ENCODE peak calls at places on chromosome 9, in ten cellular contexts. One of them, this sample, is unnamed.

GRCh38 chr9:137281345-137282116 is 4.0 kb downstream of the TOR4A start:
- DNase-seq in WERI-Rb-1: no peak
- DNase-seq in GM12864: no peak
- DNase-seq in right lobe of liver: no peak
- DNase-seq in astrocyte of the cerebellum: no peak
- DNase-seq in tibial artery: no peak
- DNase-seq in astrocyte of the spinal cord: no peak
- DNase-seq in lung: no peak
- DNase-seq in fibroblast of mammary gland: no peak
- DNase-seq in DND-41: no peak
- DNase-seq in this sample: no peak

GRCh38 chr9:113958556-113958955 is 82.4 kb downstream of the ZNF618 start:
- DNase-seq in WERI-Rb-1: no peak
- DNase-seq in GM12864: no peak
- DNase-seq in right lobe of liver: no peak
- DNase-seq in astrocyte of the cerebellum: no peak
- DNase-seq in tibial artery: no peak
- DNase-seq in astrocyte of the spinal cord: no peak
- DNase-seq in lung: no peak
- DNase-seq in fibroblast of mammary gland: no peak
- DNase-seq in DND-41: no peak
- DNase-seq in this sample: no peak

GRCh38 chr9:21286654-21287053 is 18.5 kb downstream of the IFNA5 start:
- DNase-seq in WERI-Rb-1: no peak
- DNase-seq in GM12864: no peak
- DNase-seq in right lobe of liver: no peak
- DNase-seq in astrocyte of the cerebellum: no peak
- DNase-seq in tibial artery: no peak
- DNase-seq in astrocyte of the spinal cord: no peak
- DNase-seq in lung: no peak
- DNase-seq in fibroblast of mammary gland: no peak
- DNase-seq in DND-41: no peak
- DNase-seq in this sample: no peak

GRCh38 chr9:26296910-26297309 is 595.7 kb downstream of the CAAP1 start:
- DNase-seq in WERI-Rb-1: no peak
- DNase-seq in GM12864: no peak
- DNase-seq in right lobe of liver: no peak
- DNase-seq in astrocyte of the cerebellum: peak; percentile 12
- DNase-seq in tibial artery: no peak
- DNase-seq in astrocyte of the spinal cord: peak; percentile 43
- DNase-seq in lung: no peak
- DNase-seq in fibroblast of mammary gland: peak; percentile 28
- DNase-seq in DND-41: no peak
- DNase-seq in this sample: peak; percentile 60

GRCh38 chr9:122367779-122368460 is 2.9 kb upstream of the PTGS1 start:
- DNase-seq in WERI-Rb-1: no peak
- DNase-seq in GM12864: no peak
- DNase-seq in right lobe of liver: no peak
- DNase-seq in astrocyte of the cerebellum: no peak
- DNase-seq in tibial artery: no peak
- DNase-seq in astrocyte of the spinal cord: no peak
- DNase-seq in lung: no peak
- DNase-seq in fibroblast of mammary gland: no peak
- DNase-seq in DND-41: no peak
- DNase-seq in this sample: no peak

GRCh38 chr9:86202338-86202882 is 57.0 kb downstream of the C9orf153 start:
- DNase-seq in WERI-Rb-1: peak; percentile 15
- DNase-seq in GM12864: peak; percentile 13
- DNase-seq in right lobe of liver: no peak
- DNase-seq in astrocyte of the cerebellum: peak; percentile 9
- DNase-seq in tibial artery: no peak
- DNase-seq in astrocyte of the spinal cord: peak; percentile 61
- DNase-seq in lung: no peak
- DNase-seq in fibroblast of mammary gland: peak; percentile 62
- DNase-seq in DND-41: peak; percentile 20
- DNase-seq in this sample: peak; percentile 63

GRCh38 chr9:2524601-2525000 is 97.0 kb upstream of the VLDLR start:
- DNase-seq in WERI-Rb-1: no peak
- DNase-seq in GM12864: no peak
- DNase-seq in right lobe of liver: no peak
- DNase-seq in astrocyte of the cerebellum: no peak
- DNase-seq in tibial artery: no peak
- DNase-seq in astrocyte of the spinal cord: no peak
- DNase-seq in lung: no peak
- DNase-seq in fibroblast of mammary gland: no peak
- DNase-seq in DND-41: no peak
- DNase-seq in this sample: no peak

GRCh38 chr9:69027355-69028097 is 8.0 kb upstream of the FXN start:
- DNase-seq in WERI-Rb-1: peak; percentile 35
- DNase-seq in GM12864: peak; percentile 26
- DNase-seq in right lobe of liver: no peak
- DNase-seq in astrocyte of the cerebellum: no peak
- DNase-seq in tibial artery: no peak
- DNase-seq in astrocyte of the spinal cord: peak; percentile 43
- DNase-seq in lung: no peak
- DNase-seq in fibroblast of mammary gland: peak; percentile 54
- DNase-seq in DND-41: peak; percentile 29
- DNase-seq in this sample: peak; percentile 67

GRCh38 chr9:36118201-36118600 is 18.3 kb upstream of the GLIPR2 start:
- DNase-seq in WERI-Rb-1: no peak
- DNase-seq in GM12864: no peak
- DNase-seq in right lobe of liver: no peak
- DNase-seq in astrocyte of the cerebellum: no peak
- DNase-seq in tibial artery: no peak
- DNase-seq in astrocyte of the spinal cord: no peak
- DNase-seq in lung: no peak
- DNase-seq in fibroblast of mammary gland: no peak
- DNase-seq in DND-41: no peak
- DNase-seq in this sample: no peak

GRCh38 chr9:126348911-126349550 is 22.4 kb downstream of the MVB12B start:
- DNase-seq in WERI-Rb-1: no peak
- DNase-seq in GM12864: no peak
- DNase-seq in right lobe of liver: no peak
- DNase-seq in astrocyte of the cerebellum: no peak
- DNase-seq in tibial artery: no peak
- DNase-seq in astrocyte of the spinal cord: no peak
- DNase-seq in lung: no peak
- DNase-seq in fibroblast of mammary gland: no peak
- DNase-seq in DND-41: no peak
- DNase-seq in this sample: no peak

GRCh38 chr9:86369810-86370209 is 15.6 kb upstream of the TUT7 start:
- DNase-seq in WERI-Rb-1: no peak
- DNase-seq in GM12864: no peak
- DNase-seq in right lobe of liver: no peak
- DNase-seq in astrocyte of the cerebellum: no peak
- DNase-seq in tibial artery: no peak
- DNase-seq in astrocyte of the spinal cord: no peak
- DNase-seq in lung: no peak
- DNase-seq in fibroblast of mammary gland: peak; percentile 31
- DNase-seq in DND-41: no peak
- DNase-seq in this sample: peak; percentile 70

GRCh38 chr9:106980551-106981101 is 117.7 kb downstream of the ZNF462 start:
- DNase-seq in WERI-Rb-1: no peak
- DNase-seq in GM12864: no peak
- DNase-seq in right lobe of liver: no peak
- DNase-seq in astrocyte of the cerebellum: no peak
- DNase-seq in tibial artery: no peak
- DNase-seq in astrocyte of the spinal cord: peak; percentile 24
- DNase-seq in lung: no peak
- DNase-seq in fibroblast of mammary gland: peak; percentile 56
- DNase-seq in DND-41: no peak
- DNase-seq in this sample: peak; percentile 10

GRCh38 chr9:22210262-22210661 is 201.2 kb upstream of the CDKN2B start:
- DNase-seq in WERI-Rb-1: no peak
- DNase-seq in GM12864: no peak
- DNase-seq in right lobe of liver: no peak
- DNase-seq in astrocyte of the cerebellum: no peak
- DNase-seq in tibial artery: no peak
- DNase-seq in astrocyte of the spinal cord: no peak
- DNase-seq in lung: no peak
- DNase-seq in fibroblast of mammary gland: peak; percentile 37
- DNase-seq in DND-41: no peak
- DNase-seq in this sample: no peak

DNA sequence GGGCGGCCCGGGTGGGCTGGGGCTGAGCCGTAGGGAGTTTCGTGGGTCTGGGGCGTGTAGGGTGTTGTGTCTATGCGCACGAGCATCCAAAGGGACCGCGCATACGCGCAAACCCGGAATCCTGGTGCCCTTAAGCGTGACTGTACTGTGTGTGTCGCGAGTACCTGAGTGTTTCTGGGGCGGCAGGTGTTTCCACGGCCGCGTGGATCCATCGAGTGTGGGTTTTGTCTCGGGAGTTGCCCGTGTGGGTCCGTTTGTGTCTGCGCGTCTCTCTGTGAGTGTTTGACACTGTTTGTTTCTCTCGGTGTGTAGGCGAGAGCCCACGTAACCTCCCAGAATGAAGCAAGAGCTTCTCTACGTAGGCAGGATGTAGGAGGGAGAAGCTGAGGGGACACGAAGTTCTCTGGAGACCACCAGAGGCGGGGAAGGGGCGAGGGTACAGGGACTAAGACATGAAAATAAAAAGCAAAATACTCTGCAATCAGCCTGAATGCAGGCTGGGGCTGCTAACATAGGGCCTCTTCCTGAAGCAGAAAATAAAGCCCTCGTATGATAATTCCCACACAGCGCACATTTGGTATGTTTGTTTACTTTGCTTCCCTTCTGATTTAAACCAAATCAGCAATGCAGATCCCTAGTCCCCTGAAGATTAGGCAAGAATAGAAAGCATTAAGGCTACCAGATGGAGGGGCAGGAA is 583 bp upstream of the BRINP1 start:
- DNase-seq in WERI-Rb-1: no peak
- DNase-seq in GM12864: no peak
- DNase-seq in right lobe of liver: no peak
- DNase-seq in astrocyte of the cerebellum: no peak
- DNase-seq in tibial artery: no peak
- DNase-seq in astrocyte of the spinal cord: no peak
- DNase-seq in lung: no peak
- DNase-seq in fibroblast of mammary gland: peak; percentile 3
- DNase-seq in DND-41: no peak
- DNase-seq in this sample: no peak
- H3K4me3 ChIP-seq in WERI-Rb-1: peak overlapping the region; percentile 69
- H3K4me3 ChIP-seq in GM12864: no peak overlapping the region
- H3K4me3 ChIP-seq in right lobe of liver: peak overlapping the region; percentile 42
- H3K4me3 ChIP-seq in astrocyte of the cerebellum: peak overlapping the region; percentile 48
- H3K4me3 ChIP-seq in tibial artery: peak overlapping the region; percentile 29
- H3K4me3 ChIP-seq in astrocyte of the spinal cord: peak overlapping the region; percentile 25
- H3K4me3 ChIP-seq in lung: no peak overlapping the region
- H3K4me3 ChIP-seq in fibroblast of mammary gland: no peak overlapping the region
- H3K4me3 ChIP-seq in DND-41: no peak overlapping the region
- H3K4me3 ChIP-seq in this sample: no peak overlapping the region

GRCh38 chr9:127559247-127559680 is 52.8 kb upstream of the STXBP1 start:
- DNase-seq in WERI-Rb-1: no peak
- DNase-seq in GM12864: no peak
- DNase-seq in right lobe of liver: no peak
- DNase-seq in astrocyte of the cerebellum: no peak
- DNase-seq in tibial artery: no peak
- DNase-seq in astrocyte of the spinal cord: no peak
- DNase-seq in lung: no peak
- DNase-seq in fibroblast of mammary gland: no peak
- DNase-seq in DND-41: no peak
- DNase-seq in this sample: no peak

GRCh38 chr9:127557998-127558546 is 54.0 kb upstream of the STXBP1 start:
- DNase-seq in WERI-Rb-1: no peak
- DNase-seq in GM12864: no peak
- DNase-seq in right lobe of liver: no peak
- DNase-seq in astrocyte of the cerebellum: no peak
- DNase-seq in tibial artery: no peak
- DNase-seq in astrocyte of the spinal cord: no peak
- DNase-seq in lung: no peak
- DNase-seq in fibroblast of mammary gland: no peak
- DNase-seq in DND-41: no peak
- DNase-seq in this sample: no peak

GRCh38 chr9:127557466-127557869 is 54.6 kb upstream of the STXBP1 start:
- DNase-seq in WERI-Rb-1: no peak
- DNase-seq in GM12864: no peak
- DNase-seq in right lobe of liver: no peak
- DNase-seq in astrocyte of the cerebellum: no peak
- DNase-seq in tibial artery: no peak
- DNase-seq in astrocyte of the spinal cord: peak; percentile 57
- DNase-seq in lung: no peak
- DNase-seq in fibroblast of mammary gland: peak; percentile 35
- DNase-seq in DND-41: peak; percentile 64
- DNase-seq in this sample: peak; percentile 59

GRCh38 chr9:127556871-127557270 is 55.2 kb upstream of the STXBP1 start:
- DNase-seq in WERI-Rb-1: no peak
- DNase-seq in GM12864: no peak
- DNase-seq in right lobe of liver: no peak
- DNase-seq in astrocyte of the cerebellum: no peak
- DNase-seq in tibial artery: no peak
- DNase-seq in astrocyte of the spinal cord: no peak
- DNase-seq in lung: no peak
- DNase-seq in fibroblast of mammary gland: no peak
- DNase-seq in DND-41: no peak
- DNase-seq in this sample: no peak

GRCh38 chr9:127558581-127559246 is 53.4 kb upstream of the STXBP1 start:
- DNase-seq in WERI-Rb-1: no peak
- DNase-seq in GM12864: no peak
- DNase-seq in right lobe of liver: no peak
- DNase-seq in astrocyte of the cerebellum: no peak
- DNase-seq in tibial artery: no peak
- DNase-seq in astrocyte of the spinal cord: no peak
- DNase-seq in lung: no peak
- DNase-seq in fibroblast of mammary gland: no peak
- DNase-seq in DND-41: no peak
- DNase-seq in this sample: no peak
- H3K4me3 ChIP-seq in WERI-Rb-1: no peak overlapping the region
- H3K4me3 ChIP-seq in GM12864: no peak overlapping the region
- H3K4me3 ChIP-seq in right lobe of liver: no peak overlapping the region
- H3K4me3 ChIP-seq in astrocyte of the cerebellum: no peak overlapping the region
- H3K4me3 ChIP-seq in tibial artery: no peak overlapping the region
- H3K4me3 ChIP-seq in astrocyte of the spinal cord: no peak overlapping the region
- H3K4me3 ChIP-seq in lung: no peak overlapping the region
- H3K4me3 ChIP-seq in fibroblast of mammary gland: no peak overlapping the region
- H3K4me3 ChIP-seq in DND-41: no peak overlapping the region
- H3K4me3 ChIP-seq in this sample: no peak overlapping the region

GRCh38 chr9:1042466-1042865 is 7.7 kb upstream of the DMRT2 start:
- DNase-seq in WERI-Rb-1: peak; percentile 41
- DNase-seq in GM12864: no peak
- DNase-seq in right lobe of liver: no peak
- DNase-seq in astrocyte of the cerebellum: no peak
- DNase-seq in tibial artery: no peak
- DNase-seq in astrocyte of the spinal cord: no peak
- DNase-seq in lung: no peak
- DNase-seq in fibroblast of mammary gland: no peak
- DNase-seq in DND-41: no peak
- DNase-seq in this sample: no peak
- H3K4me3 ChIP-seq in WERI-Rb-1: peak overlapping the region; percentile 42
- H3K4me3 ChIP-seq in GM12864: no peak overlapping the region
- H3K4me3 ChIP-seq in right lobe of liver: no peak overlapping the region
- H3K4me3 ChIP-seq in astrocyte of the cerebellum: no peak overlapping the region
- H3K4me3 ChIP-seq in tibial artery: no peak overlapping the region
- H3K4me3 ChIP-seq in astrocyte of the spinal cord: no peak overlapping the region
- H3K4me3 ChIP-seq in lung: no peak overlapping the region
- H3K4me3 ChIP-seq in fibroblast of mammary gland: no peak overlapping the region
- H3K4me3 ChIP-seq in DND-41: no peak overlapping the region
- H3K4me3 ChIP-seq in this sample: no peak overlapping the region

DNA sequence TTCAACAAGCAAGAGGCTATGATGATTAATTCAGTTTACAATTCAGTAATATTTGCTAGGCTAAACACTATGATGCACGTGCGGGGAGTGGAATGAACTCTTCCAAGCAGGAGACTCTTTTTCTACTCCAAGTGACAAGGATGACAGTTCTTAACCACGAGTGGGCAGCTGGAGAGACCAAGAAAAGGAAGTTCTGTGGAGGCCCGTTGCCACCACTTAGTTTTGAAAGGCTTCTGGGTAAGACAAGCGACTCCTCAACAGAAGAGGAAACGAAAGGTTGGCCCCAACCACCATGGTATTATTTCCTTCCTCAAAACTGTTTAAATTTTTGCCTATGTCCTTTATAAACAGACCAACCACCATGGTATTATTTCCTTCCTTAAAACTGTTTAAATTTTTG is 2.8 kb downstream of the DCAF12 start:
- DNase-seq in WERI-Rb-1: no peak
- DNase-seq in GM12864: peak; percentile 60
- DNase-seq in right lobe of liver: no peak
- DNase-seq in astrocyte of the cerebellum: no peak
- DNase-seq in tibial artery: peak; percentile 61
- DNase-seq in astrocyte of the spinal cord: no peak
- DNase-seq in lung: peak; percentile 60
- DNase-seq in fibroblast of mammary gland: no peak
- DNase-seq in DND-41: peak; percentile 13
- DNase-seq in this sample: no peak
- H3K4me3 ChIP-seq in WERI-Rb-1: no peak overlapping the region
- H3K4me3 ChIP-seq in GM12864: no peak overlapping the region
- H3K4me3 ChIP-seq in right lobe of liver: no peak overlapping the region
- H3K4me3 ChIP-seq in astrocyte of the cerebellum: no peak overlapping the region
- H3K4me3 ChIP-seq in tibial artery: no peak overlapping the region
- H3K4me3 ChIP-seq in astrocyte of the spinal cord: no peak overlapping the region
- H3K4me3 ChIP-seq in lung: no peak overlapping the region
- H3K4me3 ChIP-seq in fibroblast of mammary gland: no peak overlapping the region
- H3K4me3 ChIP-seq in DND-41: no peak overlapping the region
- H3K4me3 ChIP-seq in this sample: no peak overlapping the region

This sample was measured in fibroblast of pulmonary artery.